ENCODE peak calls at places on chromosomes 5 and 9, in ten cellular contexts. Q is tibial artery; C is mucosa of descending colon; B is PC-9; G is mesendoderm; L is psoas muscle; Z is GM23248; W is Peyer's patch; T is adrenal gland; M is CD8-positive, alpha-beta T cell. J is an unnamed sample. For H3K4me1, the result is how much of the 10 kb centered on the place peaks cover.

GRCh38 chr9:69824497-69825252 is 4.1 kb downstream of the CFAP95 start:
- DNase-seq in L (no peak), Z (no peak), Q (no peak), B (no peak), C (no peak), T (no peak), W (no peak), G (no peak), M (no peak), J (no peak)

GRCh38 chr9:129576546-129577543 is 44.1 kb downstream of the C9orf50 start:
- DNase-seq in G (peak), M (no peak), T (no peak), Q (no peak), C (no peak), W (no peak), L (no peak), Z (peak), B (no peak), J (no peak)

GRCh38 chr5:123835421-123835820 is 323.4 kb downstream of the CSNK1G3 start:
- DNase-seq in C (no peak), T (no peak), M (no peak), G (no peak), Q (no peak), B (no peak), W (no peak), L (no peak), Z (no peak), J (no peak)

GRCh38 chr9:34396276-34397214 is 19.8 kb upstream of the MYORG start:
- DNase-seq in Z (no peak), L (no peak), T (no peak), B (no peak), Q (no peak), M (no peak), C (no peak), W (no peak), G (no peak), J (no peak)

GRCh38 chr9:133191989-133192388 is 17.1 kb downstream of the OBP2B start:
- DNase-seq in Z (no peak), G (no peak), B (no peak), C (no peak), M (no peak), W (no peak), Q (no peak), L (no peak), T (peak), J (no peak)

GRCh38 chr5:96743065-96743768 is 64.5 kb downstream of the ERAP1 start:
- DNase-seq in W (no peak), Q (no peak), Z (peak), C (no peak), L (no peak), G (peak), T (no peak), B (no peak), M (no peak), J (no peak)

GRCh38 chr5:54895816-54896341 is 89.5 kb downstream of the ESM1 start:
- DNase-seq in Q (no peak), W (no peak), C (no peak), L (no peak), G (peak), B (no peak), M (no peak), Z (peak), T (peak), J (peak)

GRCh38 chr9:18238752-18239151 is 235.2 kb upstream of the ADAMTSL1 start:
- DNase-seq in M (no peak), Z (peak), G (no peak), B (no peak), L (no peak), T (no peak), W (no peak), C (no peak), Q (no peak), J (no peak)

GRCh38 chr5:72018158-72018803 is 89.0 kb upstream of the MAP1B start:
- DNase-seq in L (peak), C (no peak), Q (peak), M (peak), T (peak), B (no peak), W (peak), G (peak), Z (peak), J (peak)

GRCh38 chr5:28542968-28543367 is 1504.6 kb upstream of the CDH9 start:
- DNase-seq in Q (no peak), T (no peak), G (peak), C (no peak), L (no peak), M (no peak), B (peak), Z (peak), W (no peak), J (no peak)

GRCh38 chr5:131965826-131966415 is 20.5 kb upstream of the MEIKIN start:
- DNase-seq in G (no peak), T (no peak), C (no peak), Z (no peak), Q (no peak), L (no peak), W (no peak), B (no peak), M (no peak), J (no peak)

GRCh38 chr9:127776195-127776918 is 2.1 kb downstream of the SH2D3C start:
- DNase-seq in M (peak), W (no peak), C (peak), L (no peak), Z (no peak), G (peak), B (no peak), T (no peak), Q (no peak), J (peak)
- H3K4me1 ChIP-seq in M (half or more), W (under half), C (under half), L (under half), Z (under half), G (under half), B (under half), T (under half), Q (under half), J (half or more)

GRCh38 chr9:75871624-75872023 is 18.8 kb upstream of the PCSK5 start:
- DNase-seq in T (no peak), Q (no peak), W (no peak), C (no peak), L (no peak), M (no peak), G (no peak), B (no peak), Z (no peak), J (no peak)
- H3K4me1 ChIP-seq in T (under half), Q (under half), W (under half), C (under half), L (under half), M (under half), G (under half), B (under half), Z (under half), J (under half)

GRCh38 chr9:131654857-131655577 is 84.9 kb downstream of the RAPGEF1 start:
- DNase-seq in M (no peak), B (no peak), G (no peak), Q (no peak), W (peak), C (no peak), T (no peak), L (no peak), Z (no peak), J (no peak)

GRCh38 chr9:131650254-131650653 is 89.6 kb downstream of the RAPGEF1 start:
- DNase-seq in W (no peak), T (peak), Z (peak), L (peak), C (no peak), M (no peak), G (no peak), B (peak), Q (peak), J (no peak)

GRCh38 chr9:131649646-131650045 is 90.2 kb downstream of the RAPGEF1 start:
- DNase-seq in W (no peak), C (no peak), Q (no peak), T (no peak), G (no peak), L (no peak), Z (no peak), B (no peak), M (no peak), J (no peak)

GRCh38 chr9:131651599-131651998 is 88.3 kb downstream of the RAPGEF1 start:
- DNase-seq in Q (no peak), T (no peak), B (peak), C (no peak), L (no peak), M (no peak), Z (peak), G (no peak), W (no peak), J (no peak)

GRCh38 chr9:131651160-131651559 is 88.7 kb downstream of the RAPGEF1 start:
- DNase-seq in M (no peak), L (no peak), C (no peak), G (no peak), Q (no peak), T (no peak), Z (no peak), B (no peak), W (no peak), J (no peak)
- H3K4me1 ChIP-seq in M (under half), L (half or more), C (under half), G (under half), Q (under half), T (under half), Z (under half), B (under half), W (under half), J (under half)

GRCh38 chr9:35645736-35646582 is 4.8 kb downstream of the SIT1 start:
- DNase-seq in T (no peak), Q (peak), B (peak), C (peak), Z (peak), W (peak), G (peak), M (no peak), L (no peak), J (peak)
- H3K4me1 ChIP-seq in T (under half), Q (under half), B (under half), C (under half), Z (half or more), W (under half), G (under half), M (under half), L (under half), J (half or more)

GRCh38 chr5:150134198-150134588 is 21.5 kb downstream of the PDGFRB start:
- DNase-seq in C (no peak), T (no peak), L (peak), G (no peak), Q (no peak), M (no peak), B (no peak), W (no peak), Z (no peak), J (no peak)

GRCh38 chr5:150132740-150133139 is 22.9 kb downstream of the PDGFRB start:
- DNase-seq in T (no peak), Z (no peak), G (no peak), Q (peak), C (no peak), W (no peak), L (no peak), B (no peak), M (no peak), J (no peak)

GRCh38 chr5:150131978-150132694 is 23.5 kb downstream of the PDGFRB start:
- DNase-seq in L (no peak), G (no peak), T (no peak), W (no peak), C (no peak), Z (peak), B (no peak), Q (peak), M (no peak), J (no peak)

GRCh38 chr5:150135557-150135956 is 20.1 kb downstream of the PDGFRB start:
- DNase-seq in Z (no peak), Q (no peak), C (no peak), W (no peak), T (no peak), L (no peak), G (no peak), M (no peak), B (no peak), J (no peak)

GRCh38 chr5:150133581-150134197 is 22.0 kb downstream of the PDGFRB start:
- DNase-seq in Q (no peak), L (peak), B (no peak), T (no peak), M (no peak), W (no peak), C (no peak), G (no peak), Z (no peak), J (no peak)
- H3K4me1 ChIP-seq in Q (half or more), L (under half), B (under half), T (under half), M (under half), W (under half), C (under half), G (under half), Z (under half), J (under half)

GRCh38 chr5:157558681-157559080 is 16.9 kb downstream of the ADAM19 start:
- DNase-seq in B (peak), W (no peak), L (no peak), C (no peak), T (no peak), Z (peak), G (peak), Q (no peak), M (no peak), J (no peak)

GRCh38 chr5:157555031-157555640 is 20.4 kb downstream of the ADAM19 start:
- DNase-seq in C (no peak), L (no peak), Q (no peak), Z (no peak), W (no peak), G (no peak), B (peak), M (no peak), T (no peak), J (no peak)

GRCh38 chr5:157554180-157555030 is 21.2 kb downstream of the ADAM19 start:
- DNase-seq in M (no peak), Q (no peak), L (no peak), Z (no peak), W (no peak), G (no peak), T (no peak), B (no peak), C (no peak), J (no peak)

GRCh38 chr5:157558089-157558595 is 17.4 kb downstream of the ADAM19 start:
- DNase-seq in L (no peak), M (no peak), B (peak), G (no peak), C (no peak), T (no peak), Z (peak), W (no peak), Q (no peak), J (no peak)

GRCh38 chr5:157556615-157557418 is 18.8 kb downstream of the ADAM19 start:
- DNase-seq in L (no peak), C (no peak), G (no peak), B (no peak), T (no peak), Z (no peak), Q (no peak), M (no peak), W (no peak), J (no peak)
- H3K4me1 ChIP-seq in L (half or more), C (under half), G (under half), B (half or more), T (under half), Z (under half), Q (half or more), M (under half), W (under half), J (under half)

GRCh38 chr9:79694676-79695400 is 123.1 kb downstream of the TLE4 start:
- DNase-seq in L (no peak), B (no peak), M (no peak), T (no peak), C (no peak), G (peak), W (no peak), Z (peak), Q (no peak), J (no peak)

GRCh38 chr9:79692857-79693571 is 121.2 kb downstream of the TLE4 start:
- DNase-seq in L (no peak), Q (no peak), T (no peak), C (no peak), Z (no peak), G (peak), B (no peak), M (no peak), W (no peak), J (no peak)

GRCh38 chr9:79695531-79696218 is 123.9 kb downstream of the TLE4 start:
- DNase-seq in C (no peak), M (no peak), W (no peak), G (no peak), Z (no peak), Q (no peak), T (no peak), B (no peak), L (no peak), J (no peak)

GRCh38 chr9:79694208-79694607 is 122.4 kb downstream of the TLE4 start:
- DNase-seq in Q (no peak), L (no peak), T (no peak), W (no peak), Z (peak), M (no peak), B (no peak), G (no peak), C (no peak), J (no peak)

GRCh38 chr9:79693750-79694149 is 122.0 kb downstream of the TLE4 start:
- DNase-seq in Z (no peak), L (no peak), W (no peak), G (no peak), Q (no peak), B (no peak), M (no peak), T (no peak), C (no peak), J (no peak)
- H3K4me1 ChIP-seq in Z (under half), L (under half), W (under half), G (under half), Q (under half), B (under half), M (under half), T (under half), C (under half), J (under half)

GRCh38 chr5:62596691-62597090 is 18.1 kb downstream of the LRRC70 start:
- DNase-seq in T (no peak), W (no peak), C (no peak), Q (no peak), Z (peak), M (no peak), B (no peak), L (no peak), G (no peak), J (no peak)
- H3K4me1 ChIP-seq in T (under half), W (under half), C (under half), Q (under half), Z (under half), M (under half), B (under half), L (under half), G (under half), J (under half)